ENCODE peak calls at places on chromosomes 7 and 10, in ten cellular contexts. One of them, this sample, is unnamed.

GRCh38 chr7:112649560-112649959 is 140.6 kb downstream of the TMEM168 start:
- DNase-seq in osteocyte: no peak
- DNase-seq in cardiac fibroblast: peak; percentile 51
- DNase-seq in left lung: no peak
- DNase-seq in H9: no peak
- DNase-seq in PC-9: no peak
- DNase-seq in left ventricle myocardium inferior: no peak
- DNase-seq in RWPE1: no peak
- DNase-seq in fibroblast of lung: no peak
- DNase-seq in MM.1S: no peak
- DNase-seq in this sample: no peak

GRCh38 chr7:106840342-106840741 is 24.7 kb upstream of the PIK3CG start:
- DNase-seq in osteocyte: peak; percentile 15
- DNase-seq in cardiac fibroblast: peak; percentile 83
- DNase-seq in left lung: no peak
- DNase-seq in H9: peak; percentile 41
- DNase-seq in PC-9: no peak
- DNase-seq in left ventricle myocardium inferior: no peak
- DNase-seq in RWPE1: no peak
- DNase-seq in fibroblast of lung: peak; percentile 87
- DNase-seq in MM.1S: no peak
- DNase-seq in this sample: no peak

GRCh38 chr7:28608226-28608625 is 195.9 kb downstream of the CREB5 start:
- DNase-seq in osteocyte: no peak
- DNase-seq in cardiac fibroblast: no peak
- DNase-seq in left lung: no peak
- DNase-seq in H9: no peak
- DNase-seq in PC-9: no peak
- DNase-seq in left ventricle myocardium inferior: no peak
- DNase-seq in RWPE1: no peak
- DNase-seq in fibroblast of lung: no peak
- DNase-seq in MM.1S: no peak
- DNase-seq in this sample: no peak

GRCh38 chr7:102287465-102288146 is 938 bp downstream of the SH2B2 start:
- DNase-seq in osteocyte: no peak
- DNase-seq in cardiac fibroblast: no peak
- DNase-seq in left lung: peak; percentile 83
- DNase-seq in H9: peak; percentile 58
- DNase-seq in PC-9: no peak
- DNase-seq in left ventricle myocardium inferior: no peak
- DNase-seq in RWPE1: no peak
- DNase-seq in fibroblast of lung: no peak
- DNase-seq in MM.1S: peak; percentile 57
- DNase-seq in this sample: no peak

GRCh38 chr7:149569025-149569725 is 71.6 kb upstream of the ZNF746 start:
- DNase-seq in osteocyte: no peak
- DNase-seq in cardiac fibroblast: peak; percentile 11
- DNase-seq in left lung: no peak
- DNase-seq in H9: peak; percentile 65
- DNase-seq in PC-9: no peak
- DNase-seq in left ventricle myocardium inferior: no peak
- DNase-seq in RWPE1: no peak
- DNase-seq in fibroblast of lung: peak; percentile 92
- DNase-seq in MM.1S: no peak
- DNase-seq in this sample: no peak

GRCh38 chr10:132865236-132865635 is 77.1 kb downstream of the CFAP46 start:
- DNase-seq in osteocyte: peak; percentile 72
- DNase-seq in cardiac fibroblast: no peak
- DNase-seq in left lung: peak; percentile 50
- DNase-seq in H9: peak; percentile 28
- DNase-seq in PC-9: no peak
- DNase-seq in left ventricle myocardium inferior: peak; percentile 7
- DNase-seq in RWPE1: no peak
- DNase-seq in fibroblast of lung: no peak
- DNase-seq in MM.1S: no peak
- DNase-seq in this sample: peak; percentile 67

GRCh38 chr7:108503112-108504026 is 22.6 kb downstream of the PNPLA8 start:
- DNase-seq in osteocyte: no peak
- DNase-seq in cardiac fibroblast: peak; percentile 70
- DNase-seq in left lung: no peak
- DNase-seq in H9: no peak
- DNase-seq in PC-9: no peak
- DNase-seq in left ventricle myocardium inferior: no peak
- DNase-seq in RWPE1: no peak
- DNase-seq in fibroblast of lung: no peak
- DNase-seq in MM.1S: no peak
- DNase-seq in this sample: no peak

GRCh38 chr7:22876986-22877729 is 54.5 kb upstream of the TOMM7 start:
- DNase-seq in osteocyte: no peak
- DNase-seq in cardiac fibroblast: no peak
- DNase-seq in left lung: no peak
- DNase-seq in H9: no peak
- DNase-seq in PC-9: no peak
- DNase-seq in left ventricle myocardium inferior: no peak
- DNase-seq in RWPE1: no peak
- DNase-seq in fibroblast of lung: no peak
- DNase-seq in MM.1S: no peak
- DNase-seq in this sample: no peak

DNA sequence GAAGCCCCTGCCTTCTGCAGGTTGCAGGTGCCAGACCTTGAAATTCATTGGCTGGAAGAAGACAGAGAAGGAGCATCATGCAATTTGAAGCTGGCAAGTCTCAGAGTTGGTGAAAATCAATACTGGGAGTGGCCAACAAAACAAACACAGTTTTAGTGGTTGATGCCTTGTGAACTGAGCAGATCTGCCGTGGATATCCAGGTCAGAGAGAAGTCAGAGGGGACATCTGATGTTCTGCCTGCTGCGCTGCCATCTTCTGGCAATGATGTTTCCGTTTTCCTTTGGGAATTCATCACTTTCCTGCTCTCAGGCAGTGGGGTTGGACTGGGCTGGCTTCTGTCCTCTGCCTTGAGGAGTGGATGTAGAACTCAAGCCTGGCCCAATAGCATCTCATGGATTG is 132.0 kb downstream of the RPS24 start:
- DNase-seq in osteocyte: no peak
- DNase-seq in cardiac fibroblast: no peak
- DNase-seq in left lung: no peak
- DNase-seq in H9: peak; percentile 48
- DNase-seq in PC-9: peak; percentile 34
- DNase-seq in left ventricle myocardium inferior: no peak
- DNase-seq in RWPE1: no peak
- DNase-seq in fibroblast of lung: no peak
- DNase-seq in MM.1S: no peak
- DNase-seq in this sample: no peak
- TF ChIP-seq CTCF in osteocyte: no peak
- TF ChIP-seq CTCF in cardiac fibroblast: no peak
- TF ChIP-seq CTCF in left lung: no peak
- TF ChIP-seq CTCF in H9: peak; percentile 63
- TF ChIP-seq CTCF in PC-9: no peak
- TF ChIP-seq CTCF in left ventricle myocardium inferior: no peak
- TF ChIP-seq CTCF in RWPE1: no peak
- TF ChIP-seq CTCF in fibroblast of lung: peak; percentile 11
- TF ChIP-seq CTCF in MM.1S: no peak
- TF ChIP-seq CTCF in this sample: peak; percentile 48

GRCh38 chr10:84541289-84541637 is 212.9 kb downstream of the CCSER2 start:
- DNase-seq in osteocyte: no peak
- DNase-seq in cardiac fibroblast: no peak
- DNase-seq in left lung: no peak
- DNase-seq in H9: peak; percentile 84
- DNase-seq in PC-9: no peak
- DNase-seq in left ventricle myocardium inferior: no peak
- DNase-seq in RWPE1: no peak
- DNase-seq in fibroblast of lung: no peak
- DNase-seq in MM.1S: no peak
- DNase-seq in this sample: no peak
- TF ChIP-seq CTCF in osteocyte: no peak
- TF ChIP-seq CTCF in cardiac fibroblast: no peak
- TF ChIP-seq CTCF in left lung: no peak
- TF ChIP-seq CTCF in H9: peak; percentile 62
- TF ChIP-seq CTCF in PC-9: peak; percentile 17
- TF ChIP-seq CTCF in left ventricle myocardium inferior: no peak
- TF ChIP-seq CTCF in RWPE1: no peak
- TF ChIP-seq CTCF in fibroblast of lung: no peak
- TF ChIP-seq CTCF in MM.1S: no peak
- TF ChIP-seq CTCF in this sample: no peak

DNA sequence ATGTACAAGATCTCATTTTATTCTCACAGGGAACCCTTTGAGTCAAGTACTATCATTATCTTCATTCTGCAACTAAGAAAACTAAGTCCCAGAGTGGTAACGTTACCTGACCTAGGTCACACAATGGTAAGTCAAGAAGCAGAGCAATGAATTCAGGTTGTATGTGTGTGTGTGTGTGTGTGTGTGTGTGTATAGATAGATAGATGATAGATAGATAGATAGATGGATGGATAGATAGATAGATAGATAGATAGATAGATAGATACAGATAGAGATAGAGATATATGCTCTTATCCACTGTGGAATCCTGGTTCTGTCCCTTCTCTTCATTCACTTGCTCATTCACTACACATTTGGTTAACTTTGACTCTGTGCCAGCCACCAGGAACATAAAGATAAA is 29.8 kb downstream of the ASAH2 start:
- DNase-seq in osteocyte: no peak
- DNase-seq in cardiac fibroblast: no peak
- DNase-seq in left lung: no peak
- DNase-seq in H9: no peak
- DNase-seq in PC-9: no peak
- DNase-seq in left ventricle myocardium inferior: no peak
- DNase-seq in RWPE1: no peak
- DNase-seq in fibroblast of lung: no peak
- DNase-seq in MM.1S: no peak
- DNase-seq in this sample: no peak
- TF ChIP-seq CTCF in osteocyte: no peak
- TF ChIP-seq CTCF in cardiac fibroblast: no peak
- TF ChIP-seq CTCF in left lung: no peak
- TF ChIP-seq CTCF in H9: no peak
- TF ChIP-seq CTCF in PC-9: no peak
- TF ChIP-seq CTCF in left ventricle myocardium inferior: no peak
- TF ChIP-seq CTCF in RWPE1: no peak
- TF ChIP-seq CTCF in fibroblast of lung: no peak
- TF ChIP-seq CTCF in MM.1S: no peak
- TF ChIP-seq CTCF in this sample: no peak

GRCh38 chr10:108358912-108359311 is 1194.4 kb upstream of the SORCS1 start:
- DNase-seq in osteocyte: no peak
- DNase-seq in cardiac fibroblast: peak; percentile 88
- DNase-seq in left lung: no peak
- DNase-seq in H9: no peak
- DNase-seq in PC-9: peak; percentile 56
- DNase-seq in left ventricle myocardium inferior: no peak
- DNase-seq in RWPE1: peak; percentile 95
- DNase-seq in fibroblast of lung: peak; percentile 96
- DNase-seq in MM.1S: no peak
- DNase-seq in this sample: no peak
- TF ChIP-seq CTCF in osteocyte: no peak
- TF ChIP-seq CTCF in cardiac fibroblast: no peak
- TF ChIP-seq CTCF in left lung: no peak
- TF ChIP-seq CTCF in H9: no peak
- TF ChIP-seq CTCF in PC-9: no peak
- TF ChIP-seq CTCF in left ventricle myocardium inferior: no peak
- TF ChIP-seq CTCF in RWPE1: no peak
- TF ChIP-seq CTCF in fibroblast of lung: no peak
- TF ChIP-seq CTCF in MM.1S: no peak
- TF ChIP-seq CTCF in this sample: no peak

GRCh38 chr7:85770332-85770731 is 583.5 kb upstream of the SEMA3D start:
- DNase-seq in osteocyte: no peak
- DNase-seq in cardiac fibroblast: no peak
- DNase-seq in left lung: no peak
- DNase-seq in H9: no peak
- DNase-seq in PC-9: no peak
- DNase-seq in left ventricle myocardium inferior: no peak
- DNase-seq in RWPE1: no peak
- DNase-seq in fibroblast of lung: no peak
- DNase-seq in MM.1S: no peak
- DNase-seq in this sample: no peak

GRCh38 chr7:85764034-85764433 is 577.2 kb upstream of the SEMA3D start:
- DNase-seq in osteocyte: no peak
- DNase-seq in cardiac fibroblast: no peak
- DNase-seq in left lung: no peak
- DNase-seq in H9: no peak
- DNase-seq in PC-9: no peak
- DNase-seq in left ventricle myocardium inferior: no peak
- DNase-seq in RWPE1: no peak
- DNase-seq in fibroblast of lung: no peak
- DNase-seq in MM.1S: no peak
- DNase-seq in this sample: no peak

DNA sequence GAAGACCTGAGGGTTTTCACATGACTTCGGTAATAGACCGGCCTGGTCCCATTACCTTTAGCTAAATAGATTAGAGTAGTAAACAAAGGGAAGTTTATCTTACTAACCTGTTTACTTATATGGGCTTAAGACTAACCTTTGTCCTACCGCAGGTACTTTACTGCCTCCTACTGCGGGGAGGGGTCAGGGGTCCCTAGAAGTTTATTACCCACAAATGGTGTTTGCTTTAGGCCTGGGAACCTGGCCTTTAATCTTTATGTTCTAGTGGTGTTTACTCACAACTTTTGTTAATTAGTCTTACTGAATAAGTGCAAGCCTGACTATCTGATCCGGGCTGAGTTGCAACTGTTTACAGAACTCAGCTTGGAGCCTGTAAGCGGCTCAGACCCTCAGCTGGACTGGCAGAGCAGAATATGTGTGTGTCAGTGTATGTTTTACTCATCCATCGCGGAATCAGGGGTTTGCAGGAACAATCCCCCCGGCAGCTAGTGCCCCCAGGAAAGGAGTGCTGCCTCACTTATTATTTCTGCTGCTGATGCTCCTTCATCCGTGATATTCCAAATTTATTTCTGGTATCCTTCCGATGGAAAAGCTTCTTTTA is 578.9 kb upstream of the SEMA3D start:
- DNase-seq in osteocyte: no peak
- DNase-seq in cardiac fibroblast: no peak
- DNase-seq in left lung: no peak
- DNase-seq in H9: no peak
- DNase-seq in PC-9: no peak
- DNase-seq in left ventricle myocardium inferior: no peak
- DNase-seq in RWPE1: no peak
- DNase-seq in fibroblast of lung: no peak
- DNase-seq in MM.1S: no peak
- DNase-seq in this sample: no peak
- TF ChIP-seq CTCF in osteocyte: no peak
- TF ChIP-seq CTCF in cardiac fibroblast: no peak
- TF ChIP-seq CTCF in left lung: no peak
- TF ChIP-seq CTCF in H9: no peak
- TF ChIP-seq CTCF in PC-9: no peak
- TF ChIP-seq CTCF in left ventricle myocardium inferior: no peak
- TF ChIP-seq CTCF in RWPE1: no peak
- TF ChIP-seq CTCF in fibroblast of lung: no peak
- TF ChIP-seq CTCF in MM.1S: no peak
- TF ChIP-seq CTCF in this sample: no peak

DNA sequence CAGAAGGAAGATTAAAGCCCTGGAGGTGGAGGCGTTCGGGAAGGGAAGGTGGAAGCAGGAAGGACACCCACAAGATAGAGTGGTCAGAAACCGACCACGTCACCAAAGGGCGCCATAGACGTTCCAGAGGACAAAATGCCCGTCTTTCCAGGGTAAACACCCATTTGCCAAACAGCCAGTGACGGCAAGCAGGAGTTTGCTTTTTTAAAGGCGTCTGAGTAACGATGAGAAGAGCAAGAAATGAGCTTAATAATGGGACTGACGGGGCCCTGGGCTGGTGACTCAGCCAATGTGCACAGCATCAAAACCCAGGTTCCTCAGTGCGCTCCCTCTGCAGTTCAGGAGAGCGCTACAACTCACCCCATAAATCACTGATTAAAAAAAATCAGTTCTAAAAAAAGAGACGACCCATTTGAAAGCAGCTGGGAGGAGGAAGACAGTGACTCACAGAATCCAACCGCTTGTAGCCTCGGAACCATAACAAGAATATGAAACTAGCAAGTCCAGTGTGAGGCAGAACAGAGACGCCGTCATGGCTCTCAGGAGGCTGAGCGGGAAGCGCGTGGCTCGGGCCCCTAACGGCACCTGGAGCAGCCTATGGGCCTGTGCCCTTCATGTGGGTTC is 5.9 kb downstream of the DIP2C start:
- DNase-seq in osteocyte: no peak
- DNase-seq in cardiac fibroblast: peak; percentile 59
- DNase-seq in left lung: peak; percentile 33
- DNase-seq in H9: no peak
- DNase-seq in PC-9: no peak
- DNase-seq in left ventricle myocardium inferior: no peak
- DNase-seq in RWPE1: peak; percentile 43
- DNase-seq in fibroblast of lung: peak; percentile 98
- DNase-seq in MM.1S: no peak
- DNase-seq in this sample: no peak
- TF ChIP-seq CTCF in osteocyte: no peak
- TF ChIP-seq CTCF in cardiac fibroblast: no peak
- TF ChIP-seq CTCF in left lung: no peak
- TF ChIP-seq CTCF in H9: no peak
- TF ChIP-seq CTCF in PC-9: no peak
- TF ChIP-seq CTCF in left ventricle myocardium inferior: no peak
- TF ChIP-seq CTCF in RWPE1: no peak
- TF ChIP-seq CTCF in fibroblast of lung: peak; percentile 25
- TF ChIP-seq CTCF in MM.1S: no peak
- TF ChIP-seq CTCF in this sample: no peak

This sample was measured in type B pancreatic cell.